ENCODE peak calls at places on chromosomes 13 and 19, in seven cellular contexts. K is H1; G is NCI-H1436; Z is activated T-helper 2 cell treated with anti-CD3 and anti-CD28 coated beads, Interferon-gamma antibody, Interleukin-2, Interleukin-4, amounts not matched to agents 10 μg/mL and 5 μg/mL and 100 μg/mL, durations not matched to agents 14 hours and 24 hours and 36 hours; D is T-helper 1 cell; M is HAP-1; L is lower lobe of right lung. O is an unnamed sample.
A peak's percentile ranks its signal among the peaks of the same experiment; 100 is the strongest.

GRCh38 chr13:23656637-23657036 is 86.4 kb downstream of the TNFRSF19 start:
- DNase-seq in L (no peak), G (no peak), K (no peak), M (peak; percentile 33), D (no peak), Z (no peak), O (no peak)

GRCh38 chr13:20706661-20707060 is 3.2 kb downstream of the IL17D start:
- DNase-seq in M (no peak), K (no peak), D (no peak), Z (no peak), G (no peak), L (no peak), O (no peak)

GRCh38 chr13:26562538-26562890 is 5.0 kb downstream of the WASF3 start:
- DNase-seq in M (no peak), G (no peak), K (no peak), L (no peak), Z (no peak), D (no peak), O (no peak)

GRCh38 chr13:76019421-76020044 is 383.4 kb downstream of the LMO7 start:
- DNase-seq in K (peak; percentile 51), D (no peak), Z (no peak), M (peak; percentile 63), G (no peak), L (peak; percentile 39), O (no peak)

GRCh38 chr19:8988204-8988603 is 22.0 kb downstream of the MUC16 start:
- DNase-seq in D (no peak), Z (no peak), G (no peak), M (peak; percentile 27), K (no peak), L (no peak), O (peak; percentile 21)

GRCh38 chr13:110250258-110250891 is 56.6 kb downstream of the COL4A1 start:
- DNase-seq in G (no peak), L (no peak), M (no peak), D (no peak), Z (no peak), K (no peak), O (no peak)

GRCh38 chr13:98327326-98328314 is 150.6 kb upstream of the RNF113B start:
- DNase-seq in D (no peak), G (no peak), Z (no peak), M (peak; percentile 83), K (peak; percentile 43), L (no peak), O (no peak)

GRCh38 chr19:18961767-18962423 is 20.9 kb upstream of the HOMER3 start:
- DNase-seq in L (no peak), G (peak; percentile 71), M (no peak), D (no peak), K (peak; percentile 78), Z (no peak), O (no peak)

GRCh38 chr13:100855151-100855550 is 180.6 kb upstream of the TMTC4 start:
- DNase-seq in G (no peak), D (no peak), L (no peak), M (no peak), Z (no peak), K (no peak), O (no peak)

GRCh38 chr13:36275190-36276002 is 22.2 kb downstream of the CCDC169 start:
- DNase-seq in L (no peak), K (no peak), D (no peak), M (peak; percentile 67), Z (no peak), G (peak; percentile 45), O (no peak)

GRCh38 chr19:46944123-46944718 is 75.4 kb upstream of the NPAS1 start:
- DNase-seq in Z (no peak), M (no peak), G (no peak), D (no peak), K (no peak), L (no peak), O (no peak)

GRCh38 chr19:48368942-48369341 is 4.8 kb downstream of the SYNGR4 start:
- DNase-seq in K (no peak), D (no peak), L (no peak), M (no peak), G (peak; percentile 35), Z (no peak), O (no peak)

GRCh38 chr13:96089749-96090239 is at the start of gene HS6ST3:
- DNase-seq in Z (no peak), D (no peak), K (peak; percentile 38), M (peak; percentile 80), G (peak; percentile 74), L (no peak), O (no peak)

GRCh38 chr19:18788782-18789421 is 2.2 kb downstream of the COMP start:
- DNase-seq in M (no peak), G (no peak), L (no peak), D (no peak), Z (no peak), K (no peak), O (no peak)

GRCh38 chr13:35140321-35140720 is 198.3 kb downstream of the NBEA start:
- DNase-seq in M (no peak), G (no peak), Z (no peak), D (no peak), L (no peak), K (no peak), O (no peak)

GRCh38 chr13:84917252-84917878 is 881.9 kb downstream of the SLITRK6 start:
- DNase-seq in D (no peak), G (peak; percentile 34), M (no peak), Z (no peak), K (no peak), L (no peak), O (peak; percentile 15)

GRCh38 chr19:14567079-14567478 is 4.8 kb downstream of the NDUFB7 start:
- DNase-seq in G (no peak), Z (no peak), K (no peak), L (no peak), D (no peak), M (no peak), O (no peak)

GRCh38 chr13:48263196-48263595 is 30.2 kb downstream of the ITM2B start:
- DNase-seq in M (no peak), Z (no peak), K (no peak), D (no peak), G (no peak), L (no peak), O (no peak)

GRCh38 chr13:108987488-108987887 is 358.1 kb downstream of the MYO16 start:
- DNase-seq in Z (no peak), D (no peak), M (no peak), K (no peak), G (no peak), L (no peak), O (no peak)

GRCh38 chr19:29375429-29376093 is 150.2 kb upstream of the VSTM2B start:
- DNase-seq in Z (peak; percentile 1), D (no peak), G (no peak), M (no peak), K (no peak), L (peak; percentile 19), O (no peak)

GRCh38 chr19:43362179-43362578 is 8.7 kb downstream of the CD177 start:
- DNase-seq in G (no peak), M (no peak), K (no peak), L (no peak), Z (no peak), D (no peak), O (no peak)

GRCh38 chr13:22252281-22252830 is 581.5 kb downstream of the FGF9 start:
- DNase-seq in D (no peak), K (no peak), G (no peak), Z (no peak), L (no peak), M (no peak), O (no peak)

GRCh38 chr19:15479391-15480345 is at the start of gene PGLYRP2:
- DNase-seq in K (no peak), Z (no peak), L (peak; percentile 71), M (no peak), G (no peak), D (no peak), O (no peak)

GRCh38 chr13:95502216-95502615 is 50.3 kb upstream of the CLDN10 start:
- DNase-seq in L (no peak), K (no peak), G (no peak), M (no peak), D (no peak), Z (no peak), O (no peak)

GRCh38 chr13:99390601-99391000 is 83.4 kb upstream of the GPR183 start:
- DNase-seq in M (no peak), Z (no peak), K (no peak), G (no peak), L (no peak), D (no peak), O (no peak)

GRCh38 chr13:34207872-34208271 is 389.9 kb downstream of the RFC3 start:
- DNase-seq in K (no peak), D (no peak), M (no peak), L (no peak), Z (no peak), G (no peak), O (no peak)

GRCh38 chr13:23579886-23580706 is 9.9 kb downstream of the TNFRSF19 start:
- DNase-seq in M (peak; percentile 27), K (no peak), G (no peak), L (no peak), Z (no peak), D (no peak), O (peak; percentile 38)

GRCh38 chr13:36858285-36858684 is 39.3 kb downstream of the RFXAP start:
- DNase-seq in D (no peak), L (no peak), K (no peak), Z (no peak), M (peak; percentile 17), G (peak; percentile 52), O (peak; percentile 31)

GRCh38 chr19:577439-578392 is 5.3 kb downstream of the BSG start:
- DNase-seq in K (no peak), M (no peak), Z (no peak), L (no peak), G (no peak), D (no peak), O (no peak)

GRCh38 chr13:101925731-101926130 is 473.3 kb downstream of the ITGBL1 start:
- DNase-seq in Z (no peak), D (no peak), K (no peak), G (no peak), M (no peak), L (no peak), O (no peak)

GRCh38 chr13:94324409-94325147 is 154.9 kb downstream of the DCT start:
- DNase-seq in D (no peak), G (no peak), K (no peak), Z (no peak), M (no peak), L (no peak), O (no peak)

GRCh38 chr13:39016789-39017188 is 21.1 kb downstream of the PROSER1 start:
- DNase-seq in L (no peak), M (peak; percentile 27), G (peak; percentile 11), D (no peak), Z (no peak), K (no peak), O (no peak)

GRCh38 chr19:43470288-43470687 is 4.9 kb upstream of the LYPD3 start:
- DNase-seq in M (no peak), D (peak; percentile 51), L (no peak), K (no peak), G (no peak), Z (no peak), O (no peak)

GRCh38 chr19:37982655-37983054 is 75.6 kb downstream of the SIPA1L3 start:
- DNase-seq in M (no peak), K (no peak), D (no peak), L (peak; percentile 3), G (no peak), Z (no peak), O (no peak)

GRCh38 chr13:112721198-112722104 is 31.6 kb downstream of the ATP11A start:
- DNase-seq in D (no peak), M (no peak), L (peak; percentile 46), K (no peak), Z (no peak), G (no peak), O (no peak)

GRCh38 chr13:38735655-38736440 is 49.0 kb downstream of the FREM2 start:
- DNase-seq in K (no peak), D (no peak), Z (no peak), G (no peak), L (no peak), M (peak; percentile 33), O (no peak)

GRCh38 chr19:19742773-19743172 is 9.9 kb upstream of the ZNF14 start:
- DNase-seq in Z (no peak), G (no peak), L (no peak), K (no peak), D (no peak), M (no peak), O (no peak)

O was measured in KG1.